ENCODE peak calls at places on chromosomes 12 and 14, in four cellular contexts. N, E, A and M are unnamed samples.

GRCh38 chr12:121992059-121992879 is 29.4 kb upstream of the BCL7A start:
- DNase-seq in A (no peak), N (no peak), E (no peak), M (no peak)

GRCh38 chr12:78951746-78952532 is 87.4 kb downstream of the SYT1 start:
- DNase-seq in N (no peak), A (no peak), E (no peak), M (no peak)

GRCh38 chr12:25482637-25483036 is 70.4 kb downstream of the LMNTD1 start:
- DNase-seq in A (no peak), E (no peak), N (no peak), M (peak)

GRCh38 chr12:94925729-94926128 is 77.8 kb downstream of the NDUFA12 start:
- DNase-seq in E (no peak), N (no peak), A (no peak), M (no peak)

GRCh38 chr12:79911889-79912656 is 22.8 kb downstream of the PPP1R12A start:
- DNase-seq in N (no peak), E (no peak), A (no peak), M (no peak)

GRCh38 chr14:101182476-101182875 is 279.0 kb upstream of the RTL1 start:
- DNase-seq in E (no peak), A (peak), N (no peak), M (no peak)

GRCh38 chr14:99234982-99235491 is 37.0 kb downstream of the BCL11B start:
- DNase-seq in E (no peak), A (no peak), N (peak), M (no peak)

GRCh38 chr14:52360831-52361230 is 46.7 kb downstream of the PTGER2 start:
- DNase-seq in A (no peak), E (no peak), N (no peak), M (no peak)

GRCh38 chr12:2288001-2288400 is 235.2 kb downstream of the CACNA1C start:
- DNase-seq in E (no peak), A (peak), N (no peak), M (no peak)

GRCh38 chr14:71783786-71784185 is 148.4 kb upstream of the RGS6 start:
- DNase-seq in A (no peak), N (no peak), E (no peak), M (no peak)

GRCh38 chr14:69811868-69812252 is 14.8 kb upstream of the SLC10A1 start:
- DNase-seq in E (no peak), N (no peak), A (no peak), M (no peak)

GRCh38 chr14:68506021-68506644 is 286.7 kb downstream of the ZFP36L1 start:
- DNase-seq in E (peak), A (no peak), N (no peak), M (no peak)

GRCh38 chr12:49920241-49920914 is 16.7 kb upstream of the FAIM2 start:
- DNase-seq in N (no peak), A (peak), E (no peak), M (no peak)

DNA sequence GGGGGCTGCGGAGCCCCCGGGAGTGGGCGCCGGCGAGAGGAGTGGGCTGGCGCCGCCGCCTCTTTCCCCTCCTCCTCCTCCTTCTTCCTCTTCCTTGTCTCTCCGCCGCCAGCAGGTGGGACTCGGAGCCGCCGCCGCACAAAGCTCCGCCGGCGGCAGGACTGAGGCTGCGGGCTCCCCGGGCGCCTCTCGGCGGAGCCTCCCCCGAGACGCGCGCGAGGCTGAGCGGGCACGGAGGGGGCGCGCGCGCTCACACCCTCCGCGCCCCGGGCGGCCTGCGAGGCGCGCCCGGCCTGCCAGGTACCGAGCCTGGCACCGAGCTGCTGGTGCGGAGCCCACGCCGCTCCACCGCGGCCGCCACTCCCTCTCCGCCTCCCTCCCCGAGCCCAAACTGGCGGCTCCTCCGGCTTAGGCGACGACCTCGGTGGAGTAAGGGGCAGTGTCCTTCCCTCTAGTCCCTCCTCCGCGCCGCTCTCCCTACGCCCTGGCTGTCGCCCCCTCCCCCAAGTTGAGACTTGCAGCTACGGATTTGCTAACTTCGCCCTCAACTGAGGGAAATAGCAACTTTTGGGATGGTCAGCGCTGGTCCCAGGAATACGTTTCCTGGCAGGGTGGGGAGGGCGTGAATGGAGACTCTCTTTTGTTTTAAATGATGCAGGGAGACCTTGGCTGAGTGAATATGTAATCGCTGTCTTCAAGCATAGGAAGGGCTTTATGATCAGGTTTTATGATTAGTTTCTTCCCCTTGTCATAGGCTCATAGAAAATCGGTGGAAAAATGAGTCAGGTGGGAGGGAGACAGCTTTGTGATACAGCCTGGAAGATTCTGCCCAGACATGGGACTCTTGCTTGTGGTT is 199.5 kb upstream of the CAND1 start:
- DNase-seq in E (peak), N (peak), A (no peak), M (peak)
- H3K27ac ChIP-seq in E (no peak), N (no peak), A (no peak), M (no peak)

GRCh38 chr14:103715052-103716000 is at the start of the genes XRCC3 and ZFYVE21:
- DNase-seq in N (peak), E (peak), A (peak), M (peak)
- H3K27ac ChIP-seq in N (peak), E (peak), A (peak), M (peak)

GRCh38 chr12:42933461-42934081 is 344.0 kb upstream of the PRICKLE1 start:
- DNase-seq in A (no peak), E (no peak), N (no peak), M (no peak)
- H3K27ac ChIP-seq in A (no peak), E (no peak), N (no peak), M (no peak)

GRCh38 chr14:56333361-56334279 is 215.4 kb downstream of the PELI2 start:
- DNase-seq in N (no peak), A (no peak), E (no peak), M (no peak)
- H3K27ac ChIP-seq in N (no peak), A (peak), E (no peak), M (no peak)

GRCh38 chr14:21100931-21101330 is at the start of gene TMEM253:
- DNase-seq in E (no peak), N (no peak), A (no peak), M (no peak)
- H3K27ac ChIP-seq in E (no peak), N (no peak), A (peak), M (no peak)

DNA sequence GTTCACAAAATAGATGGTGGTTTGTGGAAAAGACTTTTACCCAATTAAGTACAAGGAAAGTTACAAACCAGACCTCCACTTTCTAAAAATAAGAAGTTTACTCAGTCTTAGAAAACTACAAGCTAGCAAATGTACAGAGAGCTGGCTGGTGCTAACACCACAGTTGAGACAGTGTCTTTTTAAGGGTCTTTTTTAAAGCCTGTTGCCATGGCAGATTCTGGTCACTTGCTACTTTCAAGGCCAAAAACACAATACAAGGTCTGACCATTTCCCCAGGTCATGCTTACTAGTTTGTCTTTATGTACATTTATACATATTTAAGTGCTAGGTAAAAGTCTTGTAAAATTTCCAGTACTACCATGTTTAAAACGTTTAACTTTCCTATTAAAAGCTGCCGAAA is 2.4 kb downstream of the BTG1 start:
- DNase-seq in E (no peak), A (no peak), N (no peak), M (no peak)
- H3K27ac ChIP-seq in E (no peak), A (peak), N (peak), M (no peak)

DNA sequence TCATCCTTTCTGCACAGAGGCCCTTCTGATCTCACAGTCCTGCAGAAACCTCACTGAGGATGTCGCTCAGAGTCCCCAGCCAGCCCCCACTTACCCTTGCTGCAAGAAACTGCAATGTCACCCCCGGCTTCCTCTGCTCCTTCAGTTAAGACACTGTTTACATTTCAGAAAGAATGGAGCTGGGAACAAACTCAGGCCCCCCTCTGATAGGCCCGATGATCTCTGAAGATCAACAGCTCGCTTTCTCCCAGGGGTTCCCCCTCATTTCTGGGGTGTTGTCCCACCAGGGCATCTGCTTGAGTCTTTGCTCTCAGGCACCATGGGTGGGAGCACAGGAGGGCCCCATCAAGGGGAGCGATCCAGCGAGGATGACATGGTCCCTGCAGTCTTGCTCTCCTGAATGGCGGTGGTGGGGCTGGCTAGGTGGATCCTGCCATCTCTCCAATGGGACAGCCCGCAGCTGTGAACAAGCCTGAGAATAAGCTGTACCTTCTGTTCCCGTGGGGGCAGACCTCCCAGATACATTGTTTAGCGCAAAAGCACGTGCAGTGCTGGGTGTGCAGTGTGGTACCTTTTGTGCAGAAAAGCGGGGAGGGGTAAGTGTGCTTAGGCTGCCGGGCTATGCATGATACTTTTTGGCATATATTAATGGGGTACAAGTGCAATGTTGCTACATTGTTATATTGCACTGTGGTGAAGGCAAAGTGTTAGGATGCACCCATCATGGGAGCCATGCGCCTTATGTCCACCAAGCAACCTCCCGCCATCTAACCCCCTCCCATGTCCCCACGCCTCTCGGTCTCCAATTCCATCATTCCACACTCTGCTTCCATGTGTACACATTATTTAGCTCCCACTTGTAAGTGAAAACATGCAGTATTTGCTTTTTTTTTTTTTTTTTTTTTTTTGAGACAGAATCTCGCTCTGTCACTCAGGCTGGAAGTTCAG is 6.7 kb upstream of the NCOR2 start:
- DNase-seq in N (no peak), A (no peak), E (no peak), M (no peak)
- H3K27ac ChIP-seq in N (no peak), A (no peak), E (no peak), M (no peak)

GRCh38 chr14:95336192-95336760 is 16.6 kb upstream of the CLMN start:
- DNase-seq in N (no peak), A (peak), E (no peak), M (no peak)
- H3K27ac ChIP-seq in N (no peak), A (no peak), E (no peak), M (no peak)